ENCODE peak calls at places on chromosomes 4 and X, in five cellular contexts. One of them, this sample, is unnamed.
A peak's percentile ranks its signal among the peaks of the same experiment; 100 is the strongest.

GRCh38 chr4:148643851-148644250 is 201.6 kb upstream of the NR3C2 start:
- DNase-seq in K562: no peak
- DNase-seq in H1: no peak
- DNase-seq in HepG2: no peak
- DNase-seq in GM12878: no peak
- DNase-seq in this sample: no peak

GRCh38 chr4:78197947-78198346 is 140.8 kb downstream of the FRAS1 start:
- DNase-seq in K562: no peak
- DNase-seq in HepG2: no peak
- DNase-seq in H1: no peak
- DNase-seq in GM12878: no peak
- DNase-seq in this sample: no peak

GRCh38 chr4:133095591-133095990 is 53.5 kb upstream of the PCDH10 start:
- DNase-seq in K562: no peak
- DNase-seq in HepG2: no peak
- DNase-seq in H1: no peak
- DNase-seq in GM12878: no peak
- DNase-seq in this sample: no peak

GRCh38 chr4:179582164-179582563 is 2139.9 kb upstream of the AGA start:
- DNase-seq in GM12878: no peak
- DNase-seq in K562: no peak
- DNase-seq in HepG2: no peak
- DNase-seq in H1: no peak
- DNase-seq in this sample: no peak

GRCh38 chrX:49756692-49757091 is 60.9 kb upstream of the PAGE1 start:
- DNase-seq in H1: no peak
- DNase-seq in GM12878: no peak
- DNase-seq in K562: no peak
- DNase-seq in HepG2: no peak
- DNase-seq in this sample: no peak

GRCh38 chrX:19709812-19710518 is 177.4 kb downstream of the SH3KBP1 start:
- DNase-seq in HepG2: no peak
- DNase-seq in GM12878: no peak
- DNase-seq in H1: no peak
- DNase-seq in K562: no peak
- DNase-seq in this sample: peak; percentile 79

GRCh38 chr4:97216031-97216430 is 927.2 kb downstream of the STPG2 start:
- DNase-seq in H1: no peak
- DNase-seq in GM12878: no peak
- DNase-seq in K562: no peak
- DNase-seq in HepG2: no peak
- DNase-seq in this sample: no peak

GRCh38 chr4:51925307-51925706 is 82.4 kb downstream of the DCUN1D4 start:
- DNase-seq in HepG2: no peak
- DNase-seq in GM12878: no peak
- DNase-seq in H1: no peak
- DNase-seq in K562: no peak
- DNase-seq in this sample: no peak

GRCh38 chrX:18872621-18873020 is 111.3 kb downstream of the PHKA2 start:
- DNase-seq in HepG2: no peak
- DNase-seq in GM12878: no peak
- DNase-seq in H1: no peak
- DNase-seq in K562: no peak
- DNase-seq in this sample: no peak

GRCh38 chr4:89158884-89159503 is 47.7 kb downstream of the TIGD2 start:
- DNase-seq in GM12878: no peak
- DNase-seq in H1: no peak
- DNase-seq in K562: peak; percentile 25
- DNase-seq in HepG2: peak; percentile 6
- DNase-seq in this sample: peak; percentile 43

GRCh38 chrX:20060961-20061868 is 55.5 kb downstream of the MAP7D2 start:
- DNase-seq in H1: no peak
- DNase-seq in K562: no peak
- DNase-seq in HepG2: no peak
- DNase-seq in GM12878: peak; percentile 53
- DNase-seq in this sample: no peak

GRCh38 chr4:76562161-76562560 is 127.1 kb downstream of the SHROOM3 start:
- DNase-seq in H1: no peak
- DNase-seq in HepG2: no peak
- DNase-seq in K562: no peak
- DNase-seq in GM12878: no peak
- DNase-seq in this sample: no peak

GRCh38 chrX:46255066-46255465 is 290.2 kb downstream of the ZNF674 start:
- DNase-seq in GM12878: no peak
- DNase-seq in HepG2: no peak
- DNase-seq in H1: no peak
- DNase-seq in K562: no peak
- DNase-seq in this sample: no peak

GRCh38 chr4:164779080-164779479 is 25.1 kb downstream of the SMIM31 start:
- DNase-seq in GM12878: no peak
- DNase-seq in H1: no peak
- DNase-seq in HepG2: no peak
- DNase-seq in K562: no peak
- DNase-seq in this sample: no peak

GRCh38 chrX:1246816-1247215 is 21.8 kb upstream of the CSF2RA start:
- DNase-seq in K562: peak; percentile 53
- DNase-seq in H1: no peak
- DNase-seq in HepG2: peak; percentile 50
- DNase-seq in GM12878: peak; percentile 57
- DNase-seq in this sample: peak; percentile 74

GRCh38 chr4:131764730-131765129 is 1384.4 kb upstream of the PCDH10 start:
- DNase-seq in HepG2: no peak
- DNase-seq in GM12878: no peak
- DNase-seq in K562: no peak
- DNase-seq in H1: no peak
- DNase-seq in this sample: no peak

GRCh38 chrX:63919081-63919480 is 134.1 kb upstream of the ARHGEF9 start:
- DNase-seq in H1: no peak
- DNase-seq in HepG2: no peak
- DNase-seq in GM12878: no peak
- DNase-seq in K562: no peak
- DNase-seq in this sample: no peak

GRCh38 chr4:142265536-142265935 is 580.6 kb downstream of the INPP4B start:
- DNase-seq in H1: no peak
- DNase-seq in GM12878: no peak
- DNase-seq in K562: no peak
- DNase-seq in HepG2: no peak
- DNase-seq in this sample: peak; percentile 21

GRCh38 chr4:25321703-25322102 is 9.1 kb downstream of the ZCCHC4 start:
- DNase-seq in HepG2: no peak
- DNase-seq in GM12878: no peak
- DNase-seq in H1: no peak
- DNase-seq in K562: no peak
- DNase-seq in this sample: no peak

GRCh38 chrX:18949902-18950301 is 34.0 kb downstream of the PHKA2 start:
- DNase-seq in GM12878: no peak
- DNase-seq in H1: no peak
- DNase-seq in HepG2: no peak
- DNase-seq in K562: no peak
- DNase-seq in this sample: no peak

GRCh38 chr4:92636038-92636825 is 332.5 kb downstream of the GRID2 start:
- DNase-seq in GM12878: no peak
- DNase-seq in H1: no peak
- DNase-seq in HepG2: no peak
- DNase-seq in K562: no peak
- DNase-seq in this sample: no peak

GRCh38 chr4:153143527-153144348 is 60.5 kb upstream of the TRIM2 start:
- DNase-seq in K562: peak; percentile 29
- DNase-seq in GM12878: no peak
- DNase-seq in H1: no peak
- DNase-seq in HepG2: no peak
- DNase-seq in this sample: peak; percentile 51

GRCh38 chrX:40434947-40435346 is 145.8 kb upstream of the ATP6AP2 start:
- DNase-seq in K562: peak; percentile 62
- DNase-seq in GM12878: no peak
- DNase-seq in H1: no peak
- DNase-seq in HepG2: no peak
- DNase-seq in this sample: no peak

GRCh38 chr4:180398564-180398963 is 1844.6 kb upstream of the TENM3 start:
- DNase-seq in H1: no peak
- DNase-seq in K562: no peak
- DNase-seq in HepG2: no peak
- DNase-seq in GM12878: no peak
- DNase-seq in this sample: no peak

GRCh38 chr4:13298655-13299054 is 185.5 kb downstream of the RAB28 start:
- DNase-seq in HepG2: peak; percentile 40
- DNase-seq in K562: no peak
- DNase-seq in H1: no peak
- DNase-seq in GM12878: no peak
- DNase-seq in this sample: no peak

GRCh38 chr4:21885770-21886169 is 62.8 kb downstream of the KCNIP4 start:
- DNase-seq in GM12878: no peak
- DNase-seq in HepG2: no peak
- DNase-seq in K562: no peak
- DNase-seq in H1: no peak
- DNase-seq in this sample: no peak

GRCh38 chrX:49838374-49838773 is 9.3 kb downstream of the PAGE4 start:
- DNase-seq in K562: peak; percentile 11
- DNase-seq in H1: no peak
- DNase-seq in HepG2: peak; percentile 37
- DNase-seq in GM12878: no peak
- DNase-seq in this sample: peak; percentile 16

GRCh38 chr4:20288047-20288650 is 36.4 kb downstream of the SLIT2 start:
- DNase-seq in GM12878: no peak
- DNase-seq in HepG2: no peak
- DNase-seq in K562: no peak
- DNase-seq in H1: no peak
- DNase-seq in this sample: no peak

GRCh38 chr4:85780664-85781063 is 305.7 kb downstream of the ARHGAP24 start:
- DNase-seq in K562: no peak
- DNase-seq in HepG2: no peak
- DNase-seq in GM12878: no peak
- DNase-seq in H1: no peak
- DNase-seq in this sample: no peak

GRCh38 chrX:20857746-20858145 is 516.5 kb upstream of the CNKSR2 start:
- DNase-seq in K562: no peak
- DNase-seq in H1: peak; percentile 10
- DNase-seq in GM12878: no peak
- DNase-seq in HepG2: no peak
- DNase-seq in this sample: no peak

GRCh38 chrX:69070949-69071650 is 94.2 kb downstream of the PJA1 start:
- DNase-seq in K562: no peak
- DNase-seq in H1: no peak
- DNase-seq in HepG2: no peak
- DNase-seq in GM12878: no peak
- DNase-seq in this sample: no peak

GRCh38 chrX:136273986-136274385 is 22.8 kb upstream of the MAP7D3 start:
- DNase-seq in HepG2: no peak
- DNase-seq in GM12878: no peak
- DNase-seq in K562: no peak
- DNase-seq in H1: no peak
- DNase-seq in this sample: no peak

GRCh38 chr4:87375719-87376291 is 15.2 kb downstream of the HSD17B11 start:
- DNase-seq in HepG2: peak; percentile 61
- DNase-seq in H1: no peak
- DNase-seq in K562: peak; percentile 28
- DNase-seq in GM12878: no peak
- DNase-seq in this sample: peak; percentile 22

DNA sequence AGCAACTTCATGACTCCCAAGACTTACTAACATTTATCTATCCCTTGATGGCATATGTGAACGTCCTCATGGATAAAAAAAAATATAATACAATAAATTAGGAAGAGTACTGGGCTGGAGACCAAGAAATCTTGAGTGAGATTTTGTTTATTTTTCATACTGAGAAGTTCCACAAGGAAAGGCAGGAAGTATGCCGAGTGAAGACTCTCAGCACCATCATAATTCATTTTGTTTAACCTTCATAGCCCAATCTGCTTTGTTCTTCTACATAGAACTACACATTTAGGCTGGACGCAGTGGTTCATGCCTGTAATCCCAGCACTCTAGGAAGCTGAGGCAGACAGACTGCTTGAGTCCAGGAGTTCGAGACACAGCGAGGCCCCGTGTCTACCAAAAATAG is 198.3 kb downstream of the NSUN7 start:
- DNase-seq in GM12878: no peak
- DNase-seq in HepG2: no peak
- DNase-seq in H1: no peak
- DNase-seq in K562: no peak
- DNase-seq in this sample: no peak
- TF ChIP-seq ATF3 in GM12878: no peak
- TF ChIP-seq ATF3 in HepG2: no peak
- TF ChIP-seq ATF3 in H1: no peak
- TF ChIP-seq ATF3 in K562: no peak
- TF ChIP-seq ATF3 in this sample: no peak

GRCh38 chr4:1544861-1545275 is 138.6 kb upstream of the NKX1-1 start:
- DNase-seq in GM12878: no peak
- DNase-seq in HepG2: no peak
- DNase-seq in K562: no peak
- DNase-seq in H1: no peak
- DNase-seq in this sample: no peak
- H3K27ac ChIP-seq in GM12878: no peak overlapping the region
- H3K27ac ChIP-seq in HepG2: no peak overlapping the region
- H3K27ac ChIP-seq in K562: no peak overlapping the region
- H3K27ac ChIP-seq in H1: no peak overlapping the region
- H3K27ac ChIP-seq in this sample: no peak overlapping the region

DNA sequence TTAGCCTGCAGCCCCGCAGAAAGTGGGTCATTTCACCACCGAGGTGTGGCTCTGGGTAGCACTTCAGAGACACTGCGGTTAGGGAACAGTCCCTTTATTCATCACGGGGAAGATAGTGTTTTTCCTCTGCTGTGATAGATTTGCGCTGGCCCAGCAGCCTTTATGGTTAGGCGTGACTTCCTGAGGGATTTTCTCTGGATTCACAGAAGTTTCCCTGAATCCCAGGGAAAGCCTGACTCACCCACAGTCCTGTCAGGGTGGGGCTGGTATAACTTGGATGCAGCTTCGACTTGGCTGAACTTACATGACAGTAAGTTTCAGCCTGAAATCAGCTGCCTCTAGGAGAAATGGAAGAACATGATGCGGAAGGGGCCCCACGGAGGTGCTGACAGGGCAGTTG is 196.3 kb upstream of the HHIP start:
- DNase-seq in H1: no peak
- DNase-seq in K562: no peak
- DNase-seq in HepG2: no peak
- DNase-seq in GM12878: no peak
- DNase-seq in this sample: no peak
- TF ChIP-seq ATF3 in H1: no peak
- TF ChIP-seq ATF3 in K562: no peak
- TF ChIP-seq ATF3 in HepG2: no peak
- TF ChIP-seq ATF3 in GM12878: no peak
- TF ChIP-seq ATF3 in this sample: no peak

GRCh38 chr4:119728692-119729593 is 100.3 kb upstream of the PDE5A start:
- DNase-seq in H1: no peak
- DNase-seq in GM12878: no peak
- DNase-seq in K562: no peak
- DNase-seq in HepG2: no peak
- DNase-seq in this sample: no peak

GRCh38 chr4:119731778-119732177 is 103.2 kb upstream of the PDE5A start:
- DNase-seq in H1: no peak
- DNase-seq in GM12878: no peak
- DNase-seq in K562: no peak
- DNase-seq in HepG2: no peak
- DNase-seq in this sample: no peak

GRCh38 chr4:119729815-119730643 is 101.4 kb upstream of the PDE5A start:
- DNase-seq in HepG2: peak; percentile 68
- DNase-seq in K562: no peak
- DNase-seq in H1: no peak
- DNase-seq in GM12878: no peak
- DNase-seq in this sample: peak; percentile 15

GRCh38 chr4:119731146-119731742 is 102.6 kb upstream of the PDE5A start:
- DNase-seq in GM12878: no peak
- DNase-seq in H1: no peak
- DNase-seq in K562: no peak
- DNase-seq in HepG2: no peak
- DNase-seq in this sample: no peak

GRCh38 chr4:119730644-119730995 is 102.0 kb upstream of the PDE5A start:
- DNase-seq in GM12878: no peak
- DNase-seq in H1: no peak
- DNase-seq in K562: no peak
- DNase-seq in HepG2: no peak
- DNase-seq in this sample: no peak
- H3K27ac ChIP-seq in GM12878: no peak overlapping the region
- H3K27ac ChIP-seq in H1: no peak overlapping the region
- H3K27ac ChIP-seq in K562: no peak overlapping the region
- H3K27ac ChIP-seq in HepG2: no peak overlapping the region
- H3K27ac ChIP-seq in this sample: no peak overlapping the region